ENCODE peak calls at places on chromosomes 13 and 19, in five cellular contexts. R, I, U, T and C are unnamed samples.

GRCh38 chr13:30119476-30119875 is 187.9 kb downstream of the KATNAL1 start:
- DNase-seq in R (no peak), I (no peak), U (peak; percentile 82), T (no peak), C (peak; percentile 23)

GRCh38 chr19:45881082-45881908 is 4.6 kb downstream of the IRF2BP1 start:
- DNase-seq in R (peak; percentile 77), I (no peak), U (no peak), T (no peak), C (no peak)

GRCh38 chr13:42266464-42266863 is 5.5 kb upstream of the AKAP11 start:
- DNase-seq in R (no peak), I (no peak), U (peak; percentile 32), T (no peak), C (no peak)

GRCh38 chr19:6828698-6829633 is 56.5 kb downstream of the VAV1 start:
- DNase-seq in R (no peak), I (no peak), U (peak; percentile 81), T (no peak), C (peak; percentile 49)

GRCh38 chr19:13053238-13053637 is 49.4 kb downstream of the LYL1 start:
- DNase-seq in R (no peak), I (no peak), U (no peak), T (no peak), C (no peak)

GRCh38 chr13:110471833-110472162 is 89.7 kb downstream of the RAB20 start:
- DNase-seq in R (peak; percentile 71), I (peak; percentile 70), U (no peak), T (no peak), C (no peak)

GRCh38 chr13:77554079-77554478 is 18.6 kb downstream of the SCEL start:
- DNase-seq in R (no peak), I (no peak), U (peak; percentile 25), T (no peak), C (no peak)

GRCh38 chr13:110341445-110342247 is 34.6 kb downstream of the COL4A2 start:
- DNase-seq in R (no peak), I (no peak), U (no peak), T (no peak), C (no peak)

GRCh38 chr19:55753401-55753800 is 5.5 kb upstream of the RFPL4A start:
- DNase-seq in R (peak; percentile 94), I (no peak), U (no peak), T (no peak), C (no peak)

GRCh38 chr19:43425567-43426392 is 11.1 kb downstream of the TEX101 start:
- DNase-seq in R (peak; percentile 66), I (no peak), U (peak; percentile 49), T (no peak), C (no peak)

GRCh38 chr19:38263696-38264485 is 482 bp upstream of the SPINT2 start:
- DNase-seq in R (peak; percentile 97), I (peak; percentile 51), U (peak; percentile 90), T (peak; percentile 98), C (peak; percentile 78)

GRCh38 chr19:46608581-46609345 is 7.6 kb downstream of the CALM3 start:
- DNase-seq in R (no peak), I (peak; percentile 27), U (no peak), T (no peak), C (no peak)

GRCh38 chr13:50401721-50402510 is 386.7 kb downstream of the KCNRG start:
- DNase-seq in R (no peak), I (no peak), U (peak; percentile 59), T (no peak), C (no peak)

GRCh38 chr19:11699931-11700794 is 38.6 kb downstream of the ZNF823 start:
- DNase-seq in R (peak; percentile 28), I (no peak), U (peak; percentile 77), T (no peak), C (peak; percentile 15)

GRCh38 chr19:38361633-38362075 is 12.7 kb upstream of the PSMD8 start:
- DNase-seq in R (peak; percentile 83), I (peak; percentile 79), U (peak; percentile 66), T (peak; percentile 94), C (peak; percentile 74)

GRCh38 chr13:50387124-50387581 is 371.9 kb downstream of the KCNRG start:
- DNase-seq in R (peak; percentile 57), I (peak; percentile 82), U (peak; percentile 9), T (peak; percentile 53), C (no peak)

GRCh38 chr13:65236841-65237418 is 1993.2 kb downstream of the PCDH9 start:
- DNase-seq in R (no peak), I (no peak), U (no peak), T (no peak), C (no peak)

DNA sequence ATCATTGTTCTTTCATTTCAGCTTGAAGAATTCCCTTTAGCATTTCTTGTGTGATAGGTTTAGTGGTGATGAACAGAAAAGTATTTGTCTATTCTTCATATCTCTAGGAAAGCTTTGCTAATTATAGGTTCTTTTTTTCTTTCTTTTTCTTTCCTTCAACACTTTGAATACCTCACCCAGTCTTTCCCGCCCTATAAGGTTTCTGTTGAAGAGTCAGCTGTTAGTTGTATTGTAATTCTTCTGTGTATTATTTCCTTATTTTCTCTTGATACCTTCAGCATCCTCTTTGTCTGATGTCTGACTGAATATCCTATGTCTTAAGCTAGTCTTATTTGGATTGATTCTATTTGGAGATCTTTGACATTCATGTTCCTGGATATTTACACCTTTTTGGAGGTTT is 1989.4 kb downstream of the PCDH9 start:
- DNase-seq in R (no peak), I (no peak), U (no peak), T (no peak), C (no peak)
- H3K4me1 ChIP-seq in R (no peaks in the 10 kb centered on the region), I (no peaks in the 10 kb centered on the region), U (no peaks in the 10 kb centered on the region), T (peaks cover 24% of the 10 kb centered on the region), C (no peaks in the 10 kb centered on the region)

DNA sequence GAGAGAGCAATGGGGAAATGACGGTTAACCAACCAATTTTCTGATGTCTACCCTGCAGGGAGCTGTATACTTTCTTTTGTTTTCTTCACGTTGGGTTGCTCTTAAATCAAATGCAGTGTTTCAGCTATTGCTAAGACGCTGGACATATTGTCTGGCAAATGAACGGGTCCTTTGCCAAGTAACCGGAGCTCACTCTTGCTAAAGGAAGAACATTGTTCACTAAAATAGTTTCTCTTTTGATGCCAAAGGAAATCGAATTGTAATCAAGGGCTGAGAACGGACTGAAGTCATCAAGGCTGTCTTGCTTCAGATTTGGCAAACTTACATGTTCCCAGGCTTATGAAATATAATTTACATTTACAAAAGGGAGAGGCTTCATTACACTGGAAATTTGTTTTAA is 142.3 kb upstream of the ARGLU1 start:
- DNase-seq in R (no peak), I (no peak), U (no peak), T (no peak), C (no peak)
- H3K4me3 ChIP-seq in R (no peak overlapping the region), I (peak overlapping the region; percentile 32), U (no peak overlapping the region), T (no peak overlapping the region), C (no peak overlapping the region)

GRCh38 chr19:34429553-34429952 is 1.4 kb downstream of the UBA2 start:
- DNase-seq in R (no peak), I (no peak), U (no peak), T (no peak), C (no peak)
- H3K4me1 ChIP-seq in R (peaks cover 39% of the 10 kb centered on the region), I (peaks cover 41% of the 10 kb centered on the region), U (peaks cover 12% of the 10 kb centered on the region), T (peaks cover 13% of the 10 kb centered on the region), C (peaks cover 38% of the 10 kb centered on the region)

GRCh38 chr19:58498316-58499020 is 13.3 kb downstream of the SLC27A5 start:
- DNase-seq in R (no peak), I (peak; percentile 70), U (no peak), T (no peak), C (no peak)
- H3K4me3 ChIP-seq in R (no peak overlapping the region), I (peak overlapping the region; percentile 68), U (peak overlapping the region; percentile 69), T (peak overlapping the region; percentile 69), C (peak overlapping the region; percentile 30)

GRCh38 chr13:99659234-99659633 is 158.0 kb downstream of the TM9SF2 start:
- DNase-seq in R (no peak), I (no peak), U (no peak), T (no peak), C (no peak)
- H3K4me1 ChIP-seq in R (peaks cover 7% of the 10 kb centered on the region), I (no peaks in the 10 kb centered on the region), U (no peaks in the 10 kb centered on the region), T (peaks cover 6% of the 10 kb centered on the region), C (peaks cover 56% of the 10 kb centered on the region)

DNA sequence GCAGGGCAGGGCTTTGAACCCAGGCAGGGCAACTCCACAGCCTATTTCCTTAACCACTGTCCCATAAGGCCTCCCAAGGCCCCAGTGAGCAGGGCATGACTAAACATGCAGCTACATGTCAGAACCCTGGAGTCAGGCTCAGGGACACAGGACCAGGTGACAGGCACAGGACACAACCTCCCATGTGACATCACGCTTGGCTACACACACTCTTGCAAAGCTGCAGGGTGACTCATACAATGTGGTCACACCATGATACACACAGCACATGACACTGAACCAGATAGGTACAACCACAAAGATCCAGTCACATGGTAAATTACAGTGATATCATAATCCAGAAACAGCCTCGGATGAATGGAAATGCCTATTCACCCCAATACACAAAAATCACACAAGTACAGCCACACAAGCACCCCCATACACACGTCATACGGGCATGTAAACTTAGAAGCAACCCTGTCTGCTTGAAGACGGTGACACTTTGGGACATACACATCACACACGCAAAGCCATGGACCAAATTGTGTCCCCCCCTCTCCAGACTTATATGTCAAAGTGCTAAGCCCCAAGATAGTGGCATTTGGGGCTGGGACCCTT is 14.5 kb downstream of the KLK4 start:
- DNase-seq in R (peak; percentile 40), I (no peak), U (peak; percentile 75), T (no peak), C (no peak)
- H3K4me3 ChIP-seq in R (no peak overlapping the region), I (no peak overlapping the region), U (no peak overlapping the region), T (no peak overlapping the region), C (no peak overlapping the region)